ENCODE peak calls at places on chromosomes 11 and 22, in six cellular contexts. D is heart left ventricle, C is uterus, B is tibial nerve, P is adrenal gland, J is body of pancreas. H is an unnamed sample.

GRCh38 chr11:129190087-129190486 is 2.0 kb downstream of the ARHGAP32 start:
- DNase-seq in D (no peak), C (no peak), B (no peak), P (no peak), J (no peak), H (peak; percentile 13)

GRCh38 chr11:57461841-57462489 is 1.6 kb downstream of the RTN4RL2 start:
- DNase-seq in D (no peak), C (no peak), B (no peak), P (no peak), J (no peak), H (no peak)

GRCh38 chr11:94784884-94785283 is 16.7 kb downstream of the AMOTL1 start:
- DNase-seq in D (no peak), C (no peak), B (no peak), P (no peak), J (no peak), H (no peak)

GRCh38 chr11:4683020-4683419 is 14.6 kb downstream of the OR51E2 start:
- DNase-seq in D (no peak), C (no peak), B (no peak), P (no peak), J (no peak), H (no peak)

GRCh38 chr22:23240639-23241389 is 60.5 kb downstream of the BCR start:
- DNase-seq in D (no peak), C (no peak), B (no peak), P (no peak), J (no peak), H (no peak)

GRCh38 chr11:62137276-62137861 is 13.6 kb downstream of the INCENP start:
- DNase-seq in D (no peak), C (no peak), B (no peak), P (peak; percentile 40), J (no peak), H (no peak)

GRCh38 chr11:133980665-133981064 is 23.9 kb upstream of the IGSF9B start:
- DNase-seq in D (peak; percentile 28), C (no peak), B (no peak), P (no peak), J (no peak), H (no peak)

GRCh38 chr11:76856111-76856510 is 4.6 kb upstream of the ACER3 start:
- DNase-seq in D (no peak), C (no peak), B (no peak), P (no peak), J (no peak), H (no peak)

GRCh38 chr11:2778630-2779498 is 79.1 kb upstream of the KCNQ1OT1 start:
- DNase-seq in D (peak; percentile 80), C (peak; percentile 77), B (peak; percentile 45), P (peak; percentile 96), J (peak; percentile 97), H (peak; percentile 86)

GRCh38 chr11:2459016-2459725 is 14.4 kb downstream of the KCNQ1 start:
- DNase-seq in D (peak; percentile 19), C (no peak), B (no peak), P (peak; percentile 53), J (peak; percentile 43), H (no peak)

GRCh38 chr11:57460017-57460755 is at the start of gene RTN4RL2:
- DNase-seq in D (peak; percentile 52), C (no peak), B (no peak), P (no peak), J (peak; percentile 51), H (no peak)

GRCh38 chr11:73384871-73385692 is 8.9 kb downstream of the RELT start:
- DNase-seq in D (peak; percentile 69), C (no peak), B (no peak), P (peak; percentile 69), J (no peak), H (peak; percentile 71)

GRCh38 chr22:48091656-48092223 is 1329.3 kb downstream of the TBC1D22A start:
- DNase-seq in D (no peak), C (no peak), B (no peak), P (no peak), J (no peak), H (no peak)

GRCh38 chr11:57476883-57477506 is 16.7 kb downstream of the RTN4RL2 start:
- DNase-seq in D (no peak), C (no peak), B (no peak), P (no peak), J (peak; percentile 73), H (peak; percentile 59)

GRCh38 chr11:9855579-9856260 is 191.8 kb downstream of the SWAP70 start:
- DNase-seq in D (no peak), C (no peak), B (no peak), P (no peak), J (no peak), H (no peak)

GRCh38 chr11:134944131-134944530 is 532.1 kb upstream of the B3GAT1 start:
- DNase-seq in D (no peak), C (no peak), B (no peak), P (no peak), J (no peak), H (no peak)

GRCh38 chr22:36239401-36240171 is at the start of gene APOL2:
- DNase-seq in D (peak; percentile 90), C (peak; percentile 95), B (peak; percentile 79), P (peak; percentile 98), J (peak; percentile 93), H (peak; percentile 92)
- TF ChIP-seq POLR2A in D (peak; percentile 10), C (peak; percentile 91), B (peak; percentile 81), P (peak; percentile 91), J (peak; percentile 85), H (peak; percentile 87)

DNA sequence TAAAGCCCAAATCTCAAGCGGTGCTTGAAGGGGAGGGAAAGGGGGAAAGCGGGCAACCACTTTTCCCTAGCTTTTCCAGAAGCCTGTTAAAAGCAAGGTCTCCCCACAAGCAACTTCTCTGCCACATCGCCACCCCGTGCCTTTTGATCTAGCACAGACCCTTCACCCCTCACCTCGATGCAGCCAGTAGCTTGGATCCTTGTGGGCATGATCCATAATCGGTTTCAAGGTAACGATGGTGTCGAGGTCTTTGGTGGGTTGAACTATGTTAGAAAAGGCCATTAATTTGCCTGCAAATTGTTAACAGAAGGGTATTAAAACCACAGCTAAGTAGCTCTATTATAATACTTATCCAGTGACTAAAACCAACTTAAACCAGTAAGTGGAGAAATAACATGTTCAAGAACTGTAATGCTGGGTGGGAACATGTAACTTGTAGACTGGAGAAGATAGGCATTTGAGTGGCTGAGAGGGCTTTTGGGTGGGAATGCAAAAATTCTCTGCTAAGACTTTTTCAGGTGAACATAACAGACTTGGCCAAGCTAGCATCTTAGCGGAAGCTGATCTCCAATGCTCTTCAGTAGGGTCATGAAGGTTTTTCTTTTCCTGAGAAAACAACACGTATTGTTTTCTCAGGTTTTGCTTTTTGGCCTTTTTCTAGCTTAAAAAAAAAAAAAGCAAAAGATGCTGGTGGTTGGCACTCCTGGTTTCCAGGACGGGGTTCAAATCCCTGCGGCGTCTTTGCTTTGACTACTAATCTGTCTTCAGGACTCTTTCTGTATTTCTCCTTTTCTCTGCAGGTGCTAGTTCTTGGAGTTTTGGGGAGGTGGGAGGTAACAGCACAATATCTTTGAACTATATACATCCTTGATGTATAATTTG is 6.8 kb downstream of the MALAT1 start:
- DNase-seq in D (no peak), C (no peak), B (no peak), P (peak; percentile 75), J (peak; percentile 42), H (no peak)
- TF ChIP-seq POLR2A in D (no peak), C (peak; percentile 23), B (peak; percentile 53), P (peak; percentile 76), J (peak; percentile 65), H (peak; percentile 76)

DNA sequence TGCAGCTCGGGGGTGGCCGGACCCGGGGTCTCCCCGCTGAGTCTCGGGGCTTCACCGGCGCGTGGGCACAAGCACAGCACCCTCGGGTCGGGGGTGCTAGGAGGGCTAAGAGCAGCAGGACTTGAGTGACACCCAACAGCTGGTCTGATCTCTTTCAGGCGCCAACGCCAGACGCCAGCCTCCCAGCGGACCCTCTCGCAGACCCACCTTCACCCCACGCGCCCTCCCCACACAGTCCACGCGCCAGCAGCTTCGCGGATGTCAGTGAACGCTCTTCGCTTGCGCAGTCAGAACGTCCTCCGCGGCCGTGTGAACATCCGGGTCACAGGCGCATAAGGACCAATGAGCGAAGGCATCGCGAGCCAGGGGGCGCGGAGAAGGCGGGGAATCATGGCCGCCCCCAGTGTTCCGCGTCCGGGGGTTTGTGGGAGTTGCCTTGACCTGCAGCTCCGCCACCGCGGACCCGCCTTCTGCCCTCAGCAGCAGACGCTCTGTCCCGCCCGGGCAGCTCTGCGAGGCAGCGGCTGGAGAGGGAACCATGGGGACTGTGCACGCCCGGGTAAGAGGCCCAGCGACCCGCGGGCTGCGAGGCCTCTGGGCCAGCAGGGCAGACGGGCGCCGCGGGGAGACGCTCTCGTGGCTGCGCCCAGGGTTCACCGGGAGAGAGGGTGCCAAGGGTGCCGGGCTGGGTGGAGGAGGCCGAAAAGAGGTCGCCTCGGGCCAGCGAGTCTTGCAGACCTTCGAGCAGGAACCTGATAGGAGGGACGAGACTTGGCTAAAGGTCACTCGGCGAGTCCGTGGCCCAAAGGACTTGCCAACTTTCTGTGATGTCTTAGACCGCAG is at the start of gene SAMM50:
- DNase-seq in D (peak; percentile 95), C (peak; percentile 88), B (peak; percentile 77), P (peak; percentile 96), J (peak; percentile 89), H (peak; percentile 94)
- TF ChIP-seq POLR2A in D (no peak), C (peak; percentile 32), B (peak; percentile 52), P (peak; percentile 72), J (peak; percentile 76), H (peak; percentile 71)

DNA sequence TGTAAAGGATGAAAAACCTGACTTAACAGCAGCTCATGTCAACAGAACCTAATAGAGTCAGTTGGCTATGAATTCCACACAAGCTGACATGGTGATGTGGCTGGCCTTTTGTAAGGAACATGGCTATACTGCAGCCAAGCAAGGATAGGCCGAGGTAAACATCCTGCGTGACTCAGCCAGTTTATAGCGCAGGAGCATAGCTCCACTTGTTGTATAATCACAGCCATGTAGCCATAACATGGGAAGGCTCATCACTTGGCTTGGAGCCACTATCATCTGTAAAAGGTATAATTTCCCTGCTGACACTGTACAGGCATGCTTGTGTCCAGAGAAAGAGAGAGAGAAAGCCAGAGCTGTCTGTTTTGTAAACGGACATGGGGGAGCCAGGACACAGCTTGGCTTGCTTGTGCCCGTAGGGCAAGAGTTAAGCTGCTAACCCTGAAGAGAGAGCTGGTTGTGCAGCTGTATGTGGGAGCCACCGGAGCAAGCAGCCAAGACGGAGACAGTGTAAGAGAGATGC is 104.4 kb upstream of the PLET1 start:
- DNase-seq in D (no peak), C (peak; percentile 79), B (no peak), P (no peak), J (no peak), H (peak; percentile 35)
- TF ChIP-seq POLR2A in D (no peak), C (no peak), B (no peak), P (no peak), J (no peak), H (no peak)